ENCODE peak calls at places on chromosome 22, in five cellular contexts. H, S, D, A and Z are unnamed samples.

GRCh38 chr22:46864314-46865051 is 102.0 kb downstream of the TBC1D22A start:
- DNase-seq in D (no peak), S (no peak), H (no peak), A (peak; percentile 11), Z (no peak)

GRCh38 chr22:46064236-46064965 is 85.9 kb upstream of the PPARA start:
- DNase-seq in D (peak; percentile 11), H (peak; percentile 44), S (no peak), A (no peak), Z (peak; percentile 59)

GRCh38 chr22:19663821-19664325 is 50.4 kb upstream of the SEPTIN5 start:
- DNase-seq in A (no peak), D (no peak), H (peak; percentile 60), S (peak; percentile 61), Z (no peak)

GRCh38 chr22:30829901-30830550 is 135.4 kb downstream of the OSBP2 start:
- DNase-seq in A (peak; percentile 99), D (no peak), S (peak; percentile 97), H (no peak), Z (no peak)

GRCh38 chr22:23250424-23251363 is 70.4 kb downstream of the BCR start:
- DNase-seq in A (no peak), D (no peak), S (no peak), H (no peak), Z (no peak)

GRCh38 chr22:46054091-46054877 is 77.3 kb upstream of the WNT7B start:
- DNase-seq in H (peak; percentile 75), S (peak; percentile 45), A (no peak), D (peak; percentile 21), Z (peak; percentile 78)

GRCh38 chr22:32535531-32536190 is 61.0 kb downstream of the FBXO7 start:
- DNase-seq in S (no peak), A (no peak), D (no peak), H (no peak), Z (no peak)

GRCh38 chr22:46881373-46882118 is 119.1 kb downstream of the TBC1D22A start:
- DNase-seq in S (peak; percentile 73), H (no peak), D (no peak), A (no peak), Z (no peak)

GRCh38 chr22:48886604-48887393 is 940.9 kb downstream of the BRD1 start:
- DNase-seq in A (no peak), D (peak; percentile 13), H (no peak), S (no peak), Z (no peak)

GRCh38 chr22:41584881-41585280 is 4.8 kb downstream of the PMM1 start:
- DNase-seq in H (no peak), A (no peak), D (no peak), S (no peak), Z (no peak)

GRCh38 chr22:41976070-41976901 is 7.0 kb downstream of the SEPTIN3 start:
- DNase-seq in S (no peak), D (no peak), H (no peak), A (no peak), Z (no peak)

GRCh38 chr22:28034760-28035401 is 115.8 kb upstream of the PITPNB start:
- DNase-seq in S (peak; percentile 59), D (no peak), A (no peak), H (peak; percentile 89), Z (no peak)

GRCh38 chr22:19855504-19856409 is 1.1 kb upstream of the GNB1L start:
- DNase-seq in A (peak; percentile 51), D (peak; percentile 47), H (peak; percentile 66), S (peak; percentile 35), Z (peak; percentile 49)

GRCh38 chr22:45638834-45639746 is 32.5 kb upstream of the ATXN10 start:
- DNase-seq in S (no peak), A (peak; percentile 97), H (peak; percentile 74), D (no peak), Z (no peak)

GRCh38 chr22:42621505-42622002 is 6.9 kb upstream of the POLDIP3 start:
- DNase-seq in A (no peak), D (peak; percentile 73), H (peak; percentile 78), S (peak; percentile 61), Z (peak; percentile 76)

GRCh38 chr22:38069372-38070249 is 12.4 kb downstream of the PICK1 start:
- DNase-seq in H (peak; percentile 80), S (peak; percentile 29), D (no peak), A (no peak), Z (no peak)

GRCh38 chr22:19238900-19239299 is 52.6 kb downstream of the CLTCL1 start:
- DNase-seq in S (no peak), A (no peak), H (no peak), D (no peak), Z (no peak)

GRCh38 chr22:21047730-21048129 is 2.0 kb downstream of the LRRC74B start:
- DNase-seq in D (no peak), A (no peak), S (no peak), H (no peak), Z (no peak)

GRCh38 chr22:19603767-19604166 is 79.6 kb upstream of the CLDN5 start:
- DNase-seq in A (no peak), D (no peak), S (no peak), H (no peak), Z (no peak)

GRCh38 chr22:42364641-42365336 is 67.4 kb downstream of the NFAM1 start:
- DNase-seq in A (no peak), S (peak; percentile 29), D (no peak), H (no peak), Z (no peak)

GRCh38 chr22:46663436-46664100 is 43.4 kb downstream of the GRAMD4 start:
- DNase-seq in H (no peak), A (no peak), D (no peak), S (no peak), Z (no peak)

GRCh38 chr22:46649176-46650077 is 29.2 kb downstream of the GRAMD4 start:
- DNase-seq in H (no peak), S (peak; percentile 71), A (no peak), D (no peak), Z (no peak)

GRCh38 chr22:47775686-47776085 is 1013.2 kb downstream of the TBC1D22A start:
- DNase-seq in S (no peak), H (no peak), D (no peak), A (no peak), Z (no peak)

GRCh38 chr22:42450862-42451261 is 18.7 kb upstream of the NFAM1 start:
- DNase-seq in S (no peak), H (no peak), A (no peak), D (no peak), Z (no peak)

GRCh38 chr22:24810043-24810749 is 4.2 kb downstream of the SGSM1 start:
- DNase-seq in A (no peak), S (no peak), D (no peak), H (no peak), Z (no peak)

GRCh38 chr22:31659246-31659645 is 2.8 kb downstream of the PISD start:
- DNase-seq in S (no peak), H (no peak), D (no peak), A (no peak), Z (no peak)

GRCh38 chr22:19959043-19959586 is 17.5 kb upstream of the TXNRD2 start:
- DNase-seq in D (peak; percentile 94), H (peak; percentile 72), A (no peak), S (peak; percentile 39), Z (peak; percentile 94)

GRCh38 chr22:48898524-48899377 is 928.9 kb downstream of the BRD1 start:
- DNase-seq in S (no peak), A (no peak), H (no peak), D (peak; percentile 12), Z (no peak)

GRCh38 chr22:39477542-39477941 is 20.7 kb downstream of the MGAT3 start:
- DNase-seq in A (no peak), S (no peak), D (no peak), H (no peak), Z (no peak)
- H3K4me3 ChIP-seq in A (no peak overlapping the region), S (no peak overlapping the region), D (no peak overlapping the region), H (no peak overlapping the region), Z (no peak overlapping the region)

GRCh38 chr22:44399196-44399837 is 86.6 kb upstream of the SHISAL1 start:
- DNase-seq in S (no peak), H (no peak), A (no peak), D (no peak), Z (no peak)
- H3K27me3 ChIP-seq in S (peaks cover 22% of the 10 kb centered on the region), H (no peaks in the 10 kb centered on the region), A (no peaks in the 10 kb centered on the region), D (no peaks in the 10 kb centered on the region), Z (no peaks in the 10 kb centered on the region)

GRCh38 chr22:39905686-39906085 is 4.8 kb downstream of the GRAP2 start:
- DNase-seq in S (no peak), A (no peak), H (no peak), D (no peak), Z (peak; percentile 98)

GRCh38 chr22:39907035-39907434 is 6.2 kb downstream of the GRAP2 start:
- DNase-seq in D (no peak), S (no peak), H (no peak), A (no peak), Z (no peak)

GRCh38 chr22:39904864-39905263 is 4.0 kb downstream of the GRAP2 start:
- DNase-seq in S (no peak), H (no peak), A (no peak), D (no peak), Z (no peak)

GRCh38 chr22:39907605-39908097 is 6.8 kb downstream of the GRAP2 start:
- DNase-seq in D (no peak), S (no peak), A (no peak), H (no peak), Z (no peak)

GRCh38 chr22:39906207-39906606 is 5.3 kb downstream of the GRAP2 start:
- DNase-seq in D (no peak), A (no peak), H (no peak), S (no peak), Z (peak; percentile 96)
- H3K4me3 ChIP-seq in D (no peak overlapping the region), A (no peak overlapping the region), H (no peak overlapping the region), S (no peak overlapping the region), Z (no peak overlapping the region)

DNA sequence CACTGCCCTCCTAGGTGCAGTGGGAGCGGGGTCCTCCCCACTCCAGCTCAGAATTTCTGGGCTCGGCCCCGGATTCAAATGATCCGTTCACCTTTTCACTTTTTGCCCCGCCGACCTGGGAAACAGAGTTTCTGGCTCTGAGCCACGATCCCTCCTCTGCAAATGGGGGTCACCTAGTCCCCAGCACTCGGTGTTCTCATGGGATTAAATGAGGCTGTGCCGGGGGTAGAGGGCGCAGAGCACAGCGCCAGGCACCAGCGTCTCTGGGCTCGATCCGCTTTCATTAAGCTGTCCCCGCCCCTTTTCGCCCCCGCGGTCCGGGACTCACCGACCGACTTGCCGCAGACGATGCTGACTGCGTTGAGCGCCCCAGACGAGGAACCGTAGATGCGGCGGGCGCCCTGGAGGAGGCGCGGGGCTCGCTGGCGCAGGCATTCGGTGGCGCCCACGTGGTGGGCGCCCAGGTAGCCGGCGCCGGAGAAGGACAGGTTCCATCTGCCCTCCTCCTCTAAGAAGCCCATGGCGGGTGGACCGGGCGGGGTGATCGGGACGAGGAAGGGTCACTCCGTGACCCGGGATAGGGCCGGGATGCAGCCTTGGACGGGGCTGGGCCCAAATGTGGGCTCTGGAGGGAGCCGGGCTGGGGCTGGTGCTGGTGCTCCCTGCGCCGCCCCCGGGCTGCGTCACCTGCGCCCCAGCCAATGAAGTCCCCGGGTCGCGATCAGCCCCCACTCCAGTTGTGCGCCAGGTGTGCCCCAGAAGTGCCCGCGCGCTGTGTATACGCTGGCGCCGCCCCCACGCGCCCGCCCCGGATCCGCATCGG is at the start of gene PNPLA5:
- DNase-seq in A (no peak), H (no peak), D (peak; percentile 10), S (peak; percentile 38), Z (no peak)
- H3K27me3 ChIP-seq in A (peaks cover 26% of the 10 kb centered on the region), H (peaks cover 4% of the 10 kb centered on the region), D (no peaks in the 10 kb centered on the region), S (peaks cover 32% of the 10 kb centered on the region), Z (peaks cover 35% of the 10 kb centered on the region)